ENCODE peak calls at places on chromosomes 5 and 9, in ten cellular contexts. One of them, this sample, is unnamed.
A peak's percentile ranks its signal among the peaks of the same experiment; 100 is the strongest.

GRCh38 chr9:15482146-15482545 is 28.6 kb downstream of the PSIP1 start:
- DNase-seq in HepG2: no peak
- DNase-seq in transverse colon: no peak
- DNase-seq in H54: no peak
- DNase-seq in heart left ventricle: no peak
- DNase-seq in uterus: no peak
- DNase-seq in GM12891: no peak
- DNase-seq in Peyer's patch: no peak
- DNase-seq in testis: no peak
- DNase-seq in HCT116: no peak
- DNase-seq in this sample: no peak

GRCh38 chr9:5951686-5952211 is 61.1 kb downstream of the MLANA start:
- DNase-seq in H54: no peak
- DNase-seq in Peyer's patch: no peak
- DNase-seq in heart left ventricle: no peak
- DNase-seq in transverse colon: no peak
- DNase-seq in uterus: no peak
- DNase-seq in GM12891: no peak
- DNase-seq in testis: no peak
- DNase-seq in HCT116: no peak
- DNase-seq in HepG2: no peak
- DNase-seq in this sample: no peak

GRCh38 chr5:12292610-12293204 is 388.5 kb upstream of the CTNND2 start:
- DNase-seq in HepG2: no peak
- DNase-seq in Peyer's patch: no peak
- DNase-seq in uterus: no peak
- DNase-seq in GM12891: no peak
- DNase-seq in HCT116: no peak
- DNase-seq in transverse colon: no peak
- DNase-seq in heart left ventricle: no peak
- DNase-seq in testis: peak; percentile 18
- DNase-seq in H54: no peak
- DNase-seq in this sample: peak; percentile 1

GRCh38 chr9:111970827-111971226 is 74.2 kb downstream of the UGCG start:
- DNase-seq in testis: no peak
- DNase-seq in H54: no peak
- DNase-seq in HepG2: no peak
- DNase-seq in uterus: no peak
- DNase-seq in HCT116: no peak
- DNase-seq in GM12891: no peak
- DNase-seq in heart left ventricle: no peak
- DNase-seq in transverse colon: no peak
- DNase-seq in Peyer's patch: no peak
- DNase-seq in this sample: no peak

GRCh38 chr5:72848474-72849428 is 32.3 kb downstream of the TNPO1 start:
- DNase-seq in HepG2: peak; percentile 12
- DNase-seq in HCT116: no peak
- DNase-seq in heart left ventricle: peak; percentile 65
- DNase-seq in transverse colon: peak; percentile 57
- DNase-seq in uterus: peak; percentile 39
- DNase-seq in testis: peak; percentile 64
- DNase-seq in H54: no peak
- DNase-seq in Peyer's patch: peak; percentile 67
- DNase-seq in GM12891: peak; percentile 37
- DNase-seq in this sample: peak; percentile 82

GRCh38 chr5:171312129-171312819 is 3.2 kb downstream of the TLX3 start:
- DNase-seq in HCT116: no peak
- DNase-seq in Peyer's patch: no peak
- DNase-seq in transverse colon: no peak
- DNase-seq in GM12891: no peak
- DNase-seq in testis: no peak
- DNase-seq in HepG2: no peak
- DNase-seq in heart left ventricle: no peak
- DNase-seq in uterus: no peak
- DNase-seq in H54: no peak
- DNase-seq in this sample: peak; percentile 16

GRCh38 chr9:109286981-109287380 is 33.9 kb downstream of the EPB41L4B start:
- DNase-seq in H54: no peak
- DNase-seq in Peyer's patch: peak; percentile 1
- DNase-seq in testis: peak; percentile 88
- DNase-seq in GM12891: no peak
- DNase-seq in transverse colon: no peak
- DNase-seq in uterus: no peak
- DNase-seq in HCT116: no peak
- DNase-seq in heart left ventricle: no peak
- DNase-seq in HepG2: no peak
- DNase-seq in this sample: peak; percentile 77

GRCh38 chr9:70586506-70586905 is 172.0 kb upstream of the KLF9 start:
- DNase-seq in testis: no peak
- DNase-seq in H54: no peak
- DNase-seq in GM12891: no peak
- DNase-seq in uterus: no peak
- DNase-seq in HepG2: no peak
- DNase-seq in transverse colon: no peak
- DNase-seq in Peyer's patch: no peak
- DNase-seq in HCT116: no peak
- DNase-seq in heart left ventricle: no peak
- DNase-seq in this sample: no peak

GRCh38 chr5:78610163-78610583 is 38.4 kb downstream of the LHFPL2 start:
- DNase-seq in Peyer's patch: no peak
- DNase-seq in GM12891: no peak
- DNase-seq in HCT116: no peak
- DNase-seq in uterus: peak; percentile 85
- DNase-seq in testis: no peak
- DNase-seq in heart left ventricle: peak; percentile 47
- DNase-seq in H54: peak; percentile 37
- DNase-seq in HepG2: no peak
- DNase-seq in transverse colon: peak; percentile 34
- DNase-seq in this sample: no peak

GRCh38 chr5:36611520-36612274 is 5.3 kb downstream of the SLC1A3 start:
- DNase-seq in uterus: no peak
- DNase-seq in Peyer's patch: no peak
- DNase-seq in H54: no peak
- DNase-seq in HCT116: no peak
- DNase-seq in GM12891: no peak
- DNase-seq in HepG2: no peak
- DNase-seq in transverse colon: no peak
- DNase-seq in testis: no peak
- DNase-seq in heart left ventricle: peak; percentile 34
- DNase-seq in this sample: no peak

GRCh38 chr5:122985954-122986721 is 50.4 kb downstream of the PPIC start:
- DNase-seq in H54: no peak
- DNase-seq in testis: no peak
- DNase-seq in GM12891: peak; percentile 24
- DNase-seq in HCT116: no peak
- DNase-seq in heart left ventricle: no peak
- DNase-seq in uterus: no peak
- DNase-seq in HepG2: no peak
- DNase-seq in transverse colon: no peak
- DNase-seq in Peyer's patch: no peak
- DNase-seq in this sample: no peak

GRCh38 chr9:14191512-14191911 is 122.4 kb downstream of the NFIB start:
- DNase-seq in heart left ventricle: no peak
- DNase-seq in HepG2: no peak
- DNase-seq in Peyer's patch: no peak
- DNase-seq in uterus: no peak
- DNase-seq in HCT116: no peak
- DNase-seq in testis: no peak
- DNase-seq in transverse colon: no peak
- DNase-seq in H54: no peak
- DNase-seq in GM12891: no peak
- DNase-seq in this sample: no peak

GRCh38 chr5:141876628-141877477 is 1.4 kb downstream of the PCDH1 start:
- DNase-seq in heart left ventricle: no peak
- DNase-seq in HCT116: no peak
- DNase-seq in transverse colon: peak; percentile 44
- DNase-seq in uterus: peak; percentile 11
- DNase-seq in H54: no peak
- DNase-seq in testis: peak; percentile 15
- DNase-seq in Peyer's patch: peak; percentile 51
- DNase-seq in GM12891: no peak
- DNase-seq in HepG2: no peak
- DNase-seq in this sample: peak; percentile 44

GRCh38 chr5:122756263-122756911 is 18.5 kb upstream of the SNX2 start:
- DNase-seq in HepG2: no peak
- DNase-seq in testis: no peak
- DNase-seq in uterus: no peak
- DNase-seq in heart left ventricle: no peak
- DNase-seq in transverse colon: no peak
- DNase-seq in HCT116: no peak
- DNase-seq in Peyer's patch: no peak
- DNase-seq in H54: peak; percentile 15
- DNase-seq in GM12891: peak; percentile 26
- DNase-seq in this sample: no peak

GRCh38 chr5:20554001-20554400 is 566.0 kb upstream of the CDH18 start:
- DNase-seq in H54: peak; percentile 7
- DNase-seq in heart left ventricle: no peak
- DNase-seq in uterus: no peak
- DNase-seq in HepG2: no peak
- DNase-seq in GM12891: no peak
- DNase-seq in testis: no peak
- DNase-seq in transverse colon: no peak
- DNase-seq in HCT116: no peak
- DNase-seq in Peyer's patch: no peak
- DNase-seq in this sample: no peak

DNA sequence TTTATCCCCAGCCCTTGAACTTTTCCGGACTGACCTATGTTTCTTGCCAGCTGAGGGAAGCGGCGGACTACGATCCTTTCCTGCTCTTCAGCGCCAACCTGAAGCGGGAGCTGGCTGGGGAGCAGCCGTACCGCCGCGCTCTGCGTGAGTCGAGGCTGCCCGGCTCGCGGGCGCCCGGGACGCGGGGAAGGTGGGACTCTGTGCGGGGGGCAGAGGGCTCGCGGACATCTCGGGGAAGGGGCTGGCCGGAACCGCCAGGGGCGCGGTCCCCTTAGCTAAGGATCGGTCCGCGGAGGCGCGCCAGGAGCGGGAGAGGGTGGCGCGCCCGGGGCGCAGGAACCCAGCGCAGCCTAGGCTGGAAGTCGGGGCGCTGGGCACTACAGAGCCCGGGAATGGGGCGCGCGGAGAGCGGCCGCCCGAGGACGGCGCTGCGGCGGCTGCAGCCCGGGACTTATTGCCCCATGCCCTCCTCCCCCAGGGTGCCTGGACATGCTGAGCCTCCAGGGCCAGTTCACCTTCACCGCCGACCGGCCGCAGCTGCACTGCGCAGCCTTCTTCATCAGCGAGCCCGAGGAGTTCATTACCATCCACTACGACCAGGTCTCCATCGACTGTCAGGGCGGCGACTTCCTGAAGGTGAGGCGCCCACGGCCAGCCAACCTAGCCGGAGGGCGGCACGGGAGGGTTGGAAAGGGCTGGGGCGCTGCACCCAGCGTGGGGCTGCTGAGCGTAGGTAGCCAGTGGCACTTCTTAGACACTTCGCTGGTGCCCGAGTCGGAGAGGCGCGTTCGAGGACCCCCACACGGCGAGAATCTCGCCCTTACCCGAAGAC is 922 bp downstream of the CRHBP start:
- DNase-seq in Peyer's patch: no peak
- DNase-seq in heart left ventricle: peak; percentile 9
- DNase-seq in uterus: no peak
- DNase-seq in transverse colon: no peak
- DNase-seq in HepG2: no peak
- DNase-seq in HCT116: no peak
- DNase-seq in testis: peak; percentile 18
- DNase-seq in GM12891: no peak
- DNase-seq in H54: no peak
- DNase-seq in this sample: peak; percentile 61
- TF ChIP-seq POLR2A in Peyer's patch: no peak
- TF ChIP-seq POLR2A in heart left ventricle: no peak
- TF ChIP-seq POLR2A in uterus: no peak
- TF ChIP-seq POLR2A in transverse colon: no peak
- TF ChIP-seq POLR2A in HepG2: no peak
- TF ChIP-seq POLR2A in HCT116: no peak
- TF ChIP-seq POLR2A in testis: no peak
- TF ChIP-seq POLR2A in GM12891: no peak
- TF ChIP-seq POLR2A in H54: no peak
- TF ChIP-seq POLR2A in this sample: no peak

DNA sequence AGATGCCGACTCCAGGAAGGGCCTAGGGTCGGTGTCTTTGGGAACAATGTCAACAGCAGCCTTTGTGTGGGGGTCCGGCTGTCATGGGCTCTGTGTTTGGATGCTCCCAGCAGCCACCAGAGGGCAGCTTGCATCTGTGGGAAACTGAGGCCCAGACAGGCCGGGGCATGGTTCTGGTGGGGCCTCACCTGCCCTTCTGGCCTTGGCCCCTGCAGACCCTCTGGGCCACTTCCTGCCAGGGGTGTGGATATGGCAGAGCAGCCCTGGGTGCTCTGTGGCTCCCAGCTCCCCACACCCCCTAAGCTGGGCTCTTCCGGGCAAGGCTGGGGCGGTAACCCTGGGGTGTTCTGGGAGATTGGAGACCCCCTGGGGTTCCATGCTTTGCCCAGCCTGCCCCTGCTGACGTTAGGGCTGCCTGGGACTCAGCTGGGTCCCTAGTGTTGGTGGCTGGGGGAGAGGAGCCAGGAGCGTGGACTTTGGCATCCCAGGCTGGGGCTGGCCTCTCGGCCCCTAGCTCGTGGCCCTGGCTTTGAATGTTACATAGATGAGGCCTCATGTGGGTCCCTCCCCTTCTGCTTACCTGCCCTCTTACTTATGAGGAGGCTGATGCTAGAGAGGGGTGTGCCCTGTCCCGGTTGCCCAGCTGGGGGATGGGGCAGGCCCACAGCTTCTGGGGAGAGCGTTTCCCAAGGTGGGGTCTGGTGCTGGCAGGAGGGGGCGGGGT is 38.3 kb downstream of the RXRA start:
- DNase-seq in H54: no peak
- DNase-seq in HepG2: peak; percentile 76
- DNase-seq in heart left ventricle: no peak
- DNase-seq in HCT116: no peak
- DNase-seq in testis: no peak
- DNase-seq in transverse colon: no peak
- DNase-seq in uterus: no peak
- DNase-seq in GM12891: no peak
- DNase-seq in Peyer's patch: no peak
- DNase-seq in this sample: no peak
- TF ChIP-seq POLR2A in H54: no peak
- TF ChIP-seq POLR2A in HepG2: no peak
- TF ChIP-seq POLR2A in heart left ventricle: no peak
- TF ChIP-seq POLR2A in HCT116: no peak
- TF ChIP-seq POLR2A in testis: no peak
- TF ChIP-seq POLR2A in transverse colon: no peak
- TF ChIP-seq POLR2A in uterus: no peak
- TF ChIP-seq POLR2A in GM12891: no peak
- TF ChIP-seq POLR2A in Peyer's patch: no peak
- TF ChIP-seq POLR2A in this sample: no peak

GRCh38 chr5:132102944-132103343 is 29.4 kb downstream of the CSF2 start:
- DNase-seq in transverse colon: no peak
- DNase-seq in H54: no peak
- DNase-seq in testis: no peak
- DNase-seq in HCT116: no peak
- DNase-seq in HepG2: no peak
- DNase-seq in GM12891: no peak
- DNase-seq in uterus: no peak
- DNase-seq in heart left ventricle: no peak
- DNase-seq in Peyer's patch: no peak
- DNase-seq in this sample: no peak
- TF ChIP-seq POLR2A in transverse colon: no peak
- TF ChIP-seq POLR2A in H54: no peak
- TF ChIP-seq POLR2A in testis: no peak
- TF ChIP-seq POLR2A in HCT116: no peak
- TF ChIP-seq POLR2A in HepG2: no peak
- TF ChIP-seq POLR2A in GM12891: no peak
- TF ChIP-seq POLR2A in uterus: no peak
- TF ChIP-seq POLR2A in heart left ventricle: no peak
- TF ChIP-seq POLR2A in Peyer's patch: no peak
- TF ChIP-seq POLR2A in this sample: no peak

GRCh38 chr5:69369369-69370121 is at the start of the genes AK6, RAD17 and TAF9:
- DNase-seq in transverse colon: peak; percentile 94
- DNase-seq in HCT116: peak; percentile 83
- DNase-seq in H54: peak; percentile 83
- DNase-seq in testis: peak; percentile 97
- DNase-seq in HepG2: peak; percentile 86
- DNase-seq in uterus: peak; percentile 91
- DNase-seq in GM12891: peak; percentile 75
- DNase-seq in Peyer's patch: peak; percentile 97
- DNase-seq in heart left ventricle: peak; percentile 92
- DNase-seq in this sample: peak; percentile 98
- TF ChIP-seq POLR2A in transverse colon: peak; percentile 82
- TF ChIP-seq POLR2A in HCT116: peak; percentile 88
- TF ChIP-seq POLR2A in H54: peak; percentile 83
- TF ChIP-seq POLR2A in testis: no peak
- TF ChIP-seq POLR2A in HepG2: peak; percentile 88
- TF ChIP-seq POLR2A in uterus: peak; percentile 64
- TF ChIP-seq POLR2A in GM12891: peak; percentile 97
- TF ChIP-seq POLR2A in Peyer's patch: peak; percentile 54
- TF ChIP-seq POLR2A in heart left ventricle: no peak
- TF ChIP-seq POLR2A in this sample: peak; percentile 89